ENCODE peak calls at places on chromosomes 16 and 17, in four cellular contexts. U, B, Z and G are unnamed samples.
A peak's percentile ranks its signal among the peaks of the same experiment; 100 is the strongest.

GRCh38 chr16:74064120-74064735 is 232.4 kb upstream of the PSMD7 start:
- DNase-seq in U (no peak), B (no peak), Z (no peak), G (no peak)

GRCh38 chr17:79728169-79728907 is 2.4 kb upstream of the ENPP7 start:
- DNase-seq in U (peak; percentile 89), B (peak; percentile 86), Z (peak; percentile 79), G (peak; percentile 94)

GRCh38 chr16:23784811-23785447 is 30.1 kb downstream of the CHP2 start:
- DNase-seq in U (no peak), B (no peak), Z (no peak), G (no peak)

GRCh38 chr16:84215531-84215930 is 24.3 kb downstream of the KCNG4 start:
- DNase-seq in U (no peak), B (no peak), Z (no peak), G (no peak)

GRCh38 chr17:1883536-1883935 is 53.7 kb downstream of the RPA1 start:
- DNase-seq in U (no peak), B (no peak), Z (no peak), G (no peak)

GRCh38 chr16:87956169-87956770 is 5.0 kb downstream of the BANP start:
- DNase-seq in U (no peak), B (peak; percentile 49), Z (peak; percentile 74), G (no peak)

GRCh38 chr17:30031214-30031869 is 85.3 kb upstream of the NSRP1 start:
- DNase-seq in U (no peak), B (no peak), Z (no peak), G (no peak)

GRCh38 chr17:19346351-19347255 is 15.9 kb downstream of the B9D1 start:
- DNase-seq in U (peak; percentile 45), B (no peak), Z (no peak), G (peak; percentile 38)

GRCh38 chr17:4966844-4967538 is 626 bp downstream of the SPAG7 start:
- DNase-seq in U (peak; percentile 99), B (peak; percentile 94), Z (peak; percentile 89), G (no peak)

GRCh38 chr16:351804-352520 is 561 bp downstream of the AXIN1 start:
- DNase-seq in U (no peak), B (no peak), Z (no peak), G (no peak)

GRCh38 chr16:11619327-11619851 is 32.7 kb upstream of the LITAF start:
- DNase-seq in U (no peak), B (no peak), Z (no peak), G (no peak)

GRCh38 chr16:57098188-57098841 is 5.9 kb downstream of the CPNE2 start:
- DNase-seq in U (no peak), B (no peak), Z (no peak), G (no peak)

GRCh38 chr17:5123343-5124124 is 7.7 kb downstream of the USP6 start:
- DNase-seq in U (no peak), B (no peak), Z (no peak), G (no peak)

GRCh38 chr17:57197672-57198071 is 58.7 kb upstream of the MSI2 start:
- DNase-seq in U (no peak), B (no peak), Z (no peak), G (no peak)

GRCh38 chr16:48949636-48950035 is 332.0 kb downstream of the CBLN1 start:
- DNase-seq in U (no peak), B (no peak), Z (no peak), G (no peak)